ENCODE peak calls at places on chromosomes 2 and 18, in four cellular contexts. S is endothelial cell of umbilical vein, E is H1, P is astrocyte. I is an unnamed sample.

GRCh38 chr2:86213699-86214502 is 14.6 kb downstream of the MRPL35 start:
- DNase-seq in S (peak; percentile 84), E (no peak), P (no peak), I (no peak)

GRCh38 chr2:162113771-162114168 is 38.3 kb downstream of the GCG start:
- DNase-seq in S (peak; percentile 84), E (no peak), P (peak; percentile 79), I (no peak)

GRCh38 chr18:31970617-31971016 is 27.7 kb upstream of the TRAPPC8 start:
- DNase-seq in S (no peak), E (no peak), P (no peak), I (no peak)

GRCh38 chr18:23243178-23243577 is 107.9 kb downstream of the CABLES1 start:
- DNase-seq in S (no peak), E (no peak), P (no peak), I (no peak)

GRCh38 chr2:206424134-206424533 is 19.2 kb upstream of the ADAM23 start:
- DNase-seq in S (peak; percentile 78), E (no peak), P (no peak), I (no peak)

GRCh38 chr2:204315236-204315662 is 230.0 kb upstream of the PARD3B start:
- DNase-seq in S (no peak), E (no peak), P (peak; percentile 84), I (no peak)

GRCh38 chr2:108288534-108289106 is at the start of gene SULT1C2:
- DNase-seq in S (no peak), E (peak; percentile 57), P (peak; percentile 40), I (peak; percentile 9)

GRCh38 chr2:97935719-97936161 is 60.0 kb downstream of the TMEM131 start:
- DNase-seq in S (no peak), E (no peak), P (peak; percentile 61), I (peak; percentile 11)

GRCh38 chr2:71071681-71072398 is 3.4 kb downstream of the NAGK start:
- DNase-seq in S (peak; percentile 52), E (no peak), P (no peak), I (no peak)

GRCh38 chr18:47150824-47151366 is 595 bp upstream of the HDHD2 start:
- DNase-seq in S (no peak), E (no peak), P (no peak), I (no peak)

GRCh38 chr2:149098722-149099121 is 60.2 kb downstream of the LYPD6B start:
- DNase-seq in S (peak; percentile 19), E (no peak), P (peak; percentile 89), I (peak; percentile 41)

GRCh38 chr2:136386046-136386445 is 268.1 kb upstream of the CXCR4 start:
- DNase-seq in S (no peak), E (peak; percentile 8), P (peak; percentile 6), I (no peak)

GRCh38 chr2:142316049-142316448 is 185.2 kb upstream of the LRP1B start:
- DNase-seq in S (no peak), E (no peak), P (no peak), I (peak; percentile 10)

GRCh38 chr2:27185331-27186026 is 26.4 kb upstream of the ATRAID start:
- DNase-seq in S (no peak), E (no peak), P (peak; percentile 71), I (no peak)

GRCh38 chr2:159712929-159713575 is 746 bp downstream of the MARCHF7 start:
- DNase-seq in S (no peak), E (no peak), P (no peak), I (no peak)

GRCh38 chr2:8543065-8543411 is 138.8 kb upstream of the ID2 start:
- DNase-seq in S (no peak), E (no peak), P (no peak), I (no peak)

GRCh38 chr2:192218347-192218746 is 23.6 kb upstream of the TMEFF2 start:
- DNase-seq in S (no peak), E (no peak), P (no peak), I (no peak)

GRCh38 chr2:11482473-11483031 is 16.6 kb upstream of the E2F6 start:
- DNase-seq in S (no peak), E (peak; percentile 88), P (no peak), I (no peak)

GRCh38 chr18:73047688-73048087 is 179.9 kb upstream of the NETO1 start:
- DNase-seq in S (no peak), E (no peak), P (no peak), I (no peak)

GRCh38 chr2:10079931-10080535 is at the start of gene CYS1:
- DNase-seq in S (no peak), E (peak; percentile 81), P (no peak), I (no peak)

GRCh38 chr2:218396688-218397501 is 2.8 kb upstream of the CTDSP1 start:
- DNase-seq in S (peak; percentile 62), E (peak; percentile 76), P (peak; percentile 53), I (peak; percentile 79)

GRCh38 chr2:32355976-32356734 is 668 bp upstream of the BIRC6 start:
- DNase-seq in S (no peak), E (no peak), P (peak; percentile 47), I (peak; percentile 58)

GRCh38 chr2:215660687-215661086 is 224.8 kb upstream of the FN1 start:
- DNase-seq in S (no peak), E (no peak), P (peak; percentile 97), I (no peak)

GRCh38 chr2:3483227-3483985 is 35.9 kb downstream of the ADI1 start:
- DNase-seq in S (peak; percentile 80), E (peak; percentile 83), P (peak; percentile 91), I (no peak)

GRCh38 chr2:12828932-12829331 is 112.2 kb downstream of the TRIB2 start:
- DNase-seq in S (no peak), E (no peak), P (no peak), I (peak; percentile 67)

GRCh38 chr2:175030380-175031271 is 25.4 kb upstream of the CHN1 start:
- DNase-seq in S (peak; percentile 52), E (peak; percentile 63), P (peak; percentile 10), I (peak; percentile 57)

GRCh38 chr2:221671515-221671914 is 99.4 kb upstream of the EPHA4 start:
- DNase-seq in S (no peak), E (no peak), P (peak; percentile 49), I (no peak)

GRCh38 chr2:84846041-84846663 is 34.7 kb downstream of the TRABD2A start:
- DNase-seq in S (no peak), E (no peak), P (peak; percentile 69), I (no peak)
- H3K27ac ChIP-seq in S (no peak overlapping the region), E (no peak overlapping the region), P (no peak overlapping the region), I (no peak overlapping the region)

DNA sequence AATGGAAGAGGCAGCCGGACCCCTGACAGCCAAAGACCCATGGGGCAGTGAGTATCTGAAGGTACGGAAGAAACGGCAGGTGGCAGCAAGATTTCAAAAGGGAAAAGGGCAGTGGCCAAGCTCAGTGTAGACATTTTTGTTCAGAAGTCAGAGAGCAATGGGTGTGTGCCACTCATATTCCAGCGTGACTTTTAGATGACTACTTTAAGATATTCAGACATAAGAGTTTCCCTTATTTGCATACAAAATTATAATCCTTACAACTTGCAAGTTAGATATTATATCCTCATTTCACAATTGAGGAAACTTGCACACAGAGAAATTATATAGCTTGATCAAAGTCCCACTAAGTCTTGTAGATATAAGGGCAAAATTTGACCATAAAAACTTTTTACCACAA is 60.7 kb upstream of the CYTIP start:
- DNase-seq in S (no peak), E (no peak), P (no peak), I (no peak)
- H3K4me3 ChIP-seq in S (no peak overlapping the region), E (no peak overlapping the region), P (no peak overlapping the region), I (no peak overlapping the region)

GRCh38 chr2:118853647-118854367 is 6.4 kb upstream of the EN1 start:
- DNase-seq in S (no peak), E (peak; percentile 65), P (no peak), I (no peak)

GRCh38 chr2:118852605-118853128 is 5.2 kb upstream of the EN1 start:
- DNase-seq in S (no peak), E (peak; percentile 62), P (no peak), I (no peak)

GRCh38 chr2:118854507-118855300 is 7.3 kb upstream of the EN1 start:
- DNase-seq in S (no peak), E (peak; percentile 66), P (no peak), I (no peak)

GRCh38 chr2:118851650-118852049 is 4.2 kb upstream of the EN1 start:
- DNase-seq in S (no peak), E (no peak), P (no peak), I (no peak)

GRCh38 chr2:118853129-118853640 is 5.7 kb upstream of the EN1 start:
- DNase-seq in S (no peak), E (peak; percentile 62), P (no peak), I (no peak)
- TF ChIP-seq EZH2 in S (peak; percentile 94), E (peak; percentile 95), P (peak; percentile 39), I (peak; percentile 54)

DNA sequence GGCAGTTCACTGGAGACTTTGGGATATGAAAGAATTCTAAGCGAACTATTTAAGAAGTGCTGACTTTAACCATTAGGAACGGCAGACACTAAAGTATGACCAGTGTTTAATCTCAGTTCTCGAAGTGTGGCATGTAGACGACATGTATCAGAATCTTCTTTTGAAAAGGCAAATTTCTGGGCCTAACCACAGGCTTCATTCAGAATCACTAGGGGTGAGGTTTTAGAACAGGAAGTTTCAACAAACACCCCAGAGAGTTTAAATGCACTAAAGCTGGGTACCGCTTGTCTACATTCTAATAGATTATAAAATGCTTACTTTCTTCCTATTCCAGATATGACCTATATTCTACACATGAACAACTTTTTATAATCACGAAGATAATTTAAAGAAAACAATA is 180.3 kb downstream of the ANKRD44 start:
- DNase-seq in S (no peak), E (no peak), P (no peak), I (no peak)
- H3K27ac ChIP-seq in S (no peak overlapping the region), E (no peak overlapping the region), P (no peak overlapping the region), I (no peak overlapping the region)